ENCODE peak calls at places on chromosomes 13 and 19, in six cellular contexts. H is heart left ventricle; J is esophagus squamous epithelium; Y is GM23248; I is CD8-positive, alpha-beta memory T cell; S is fibroblast of lung. C is an unnamed sample. For H3K4me1, the result is how much of the 10 kb centered on the place peaks cover.

GRCh38 chr19:45607071-45608029 is 5.3 kb upstream of the GPR4 start:
- DNase-seq in Y (peak), S (peak), J (no peak), H (peak), I (peak), C (peak)

GRCh38 chr13:74026753-74027152 is 107.5 kb downstream of the KLF12 start:
- DNase-seq in I (peak), S (peak), H (no peak), Y (no peak), J (no peak), C (no peak)

GRCh38 chr19:6108721-6109633 is 1.3 kb downstream of the RFX2 start:
- DNase-seq in I (peak), S (peak), J (no peak), H (peak), Y (peak), C (peak)

GRCh38 chr13:95535243-95535642 is 17.3 kb upstream of the CLDN10 start:
- DNase-seq in S (peak), Y (peak), H (no peak), I (no peak), J (no peak), C (no peak)

GRCh38 chr13:66430266-66430665 is 799.9 kb downstream of the PCDH9 start:
- DNase-seq in S (no peak), Y (no peak), I (no peak), H (no peak), J (no peak), C (no peak)

GRCh38 chr19:57949296-57949695 is 1.8 kb upstream of the ZNF256 start:
- DNase-seq in S (no peak), J (no peak), H (no peak), Y (no peak), I (no peak), C (no peak)

GRCh38 chr19:34306824-34307223 is 52.5 kb downstream of the GARRE1 start:
- DNase-seq in S (no peak), J (no peak), Y (no peak), H (no peak), I (no peak), C (no peak)

GRCh38 chr13:45542878-45543277 is 72.7 kb downstream of the ERICH6B start:
- DNase-seq in I (no peak), S (no peak), Y (no peak), J (no peak), H (no peak), C (peak)

GRCh38 chr13:99505814-99506269 is 4.6 kb downstream of the TM9SF2 start:
- DNase-seq in H (no peak), Y (peak), S (peak), J (no peak), I (no peak), C (no peak)

GRCh38 chr19:46993622-46994021 is 26.0 kb upstream of the NPAS1 start:
- DNase-seq in I (no peak), J (no peak), H (peak), Y (no peak), S (no peak), C (no peak)

GRCh38 chr19:44986389-44986788 is 14.9 kb upstream of the RELB start:
- DNase-seq in H (no peak), J (no peak), S (no peak), Y (no peak), I (no peak), C (no peak)

GRCh38 chr19:15404097-15404779 is 14.6 kb downstream of the AKAP8L start:
- DNase-seq in Y (no peak), J (no peak), S (no peak), H (no peak), I (no peak), C (no peak)

GRCh38 chr19:18160792-18161690 is 8.1 kb downstream of the PIK3R2 start:
- DNase-seq in J (no peak), S (peak), H (peak), Y (peak), I (peak), C (peak)

GRCh38 chr19:13839193-13839937 is 37.6 kb upstream of the NANOS3 start:
- DNase-seq in I (peak), J (no peak), Y (peak), S (peak), H (peak), C (peak)

GRCh38 chr13:113507564-113508210 is 17.2 kb upstream of the DCUN1D2 start:
- DNase-seq in H (no peak), Y (no peak), J (no peak), I (no peak), S (no peak), C (no peak)

GRCh38 chr19:5397804-5398692 is 57.2 kb upstream of the ZNRF4 start:
- DNase-seq in H (no peak), Y (peak), J (no peak), S (no peak), I (no peak), C (peak)

GRCh38 chr13:80339578-80339840 is 1.4 kb downstream of the SPRY2 start:
- DNase-seq in Y (no peak), S (peak), J (no peak), H (no peak), I (no peak), C (no peak)

GRCh38 chr19:16530540-16531379 is 11.5 kb downstream of the CHERP start:
- DNase-seq in I (no peak), H (no peak), Y (no peak), J (no peak), S (no peak), C (no peak)

GRCh38 chr13:74675185-74675584 is 541.0 kb upstream of the KLF12 start:
- DNase-seq in S (peak), Y (peak), J (no peak), H (no peak), I (no peak), C (no peak)

GRCh38 chr19:14507704-14508246 is 10.4 kb downstream of the DNAJB1 start:
- DNase-seq in I (no peak), Y (peak), J (no peak), H (no peak), S (peak), C (no peak)

GRCh38 chr19:30520735-30521479 is 148.7 kb downstream of the ZNF536 start:
- DNase-seq in J (no peak), H (no peak), Y (no peak), S (no peak), I (no peak), C (no peak)

GRCh38 chr19:1269478-1270167 is 491 bp downstream of the CIRBP start:
- DNase-seq in S (peak), I (peak), H (peak), Y (peak), J (no peak), C (peak)

DNA sequence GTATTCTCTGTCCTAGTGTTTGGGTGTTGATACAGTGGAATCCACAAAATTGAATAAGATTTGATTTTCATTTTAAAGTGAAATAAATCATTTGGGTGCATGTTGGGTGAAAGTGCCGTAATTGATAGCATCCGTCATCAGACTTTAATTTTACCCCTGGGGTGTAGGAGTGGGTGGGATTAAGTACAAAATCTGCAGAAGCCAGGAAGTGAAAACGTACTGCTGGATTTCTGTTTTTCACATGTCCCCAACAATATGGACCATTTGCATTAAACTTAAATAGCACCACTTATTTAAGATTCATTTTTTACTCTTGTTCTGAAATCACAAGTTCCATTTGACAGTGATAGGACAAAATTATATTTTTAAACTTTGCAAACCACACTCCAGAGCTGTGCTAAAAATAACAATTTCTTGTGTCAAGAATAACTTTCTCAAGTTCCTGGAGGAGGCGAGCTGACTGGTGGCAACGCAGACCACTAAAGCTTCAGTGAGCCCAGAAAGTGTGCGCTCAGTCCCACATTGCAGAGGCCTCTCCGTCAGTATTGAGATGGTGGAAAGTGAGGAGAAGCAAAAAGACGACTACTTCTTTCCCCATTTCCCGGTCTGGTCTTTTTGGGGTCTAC is 71.3 kb downstream of the ARHGEF7 start:
- DNase-seq in I (no peak), H (no peak), J (no peak), S (no peak), Y (no peak), C (no peak)
- H3K4me1 ChIP-seq in I (half or more), H (under half), J (under half), S (under half), Y (under half), C (under half)

DNA sequence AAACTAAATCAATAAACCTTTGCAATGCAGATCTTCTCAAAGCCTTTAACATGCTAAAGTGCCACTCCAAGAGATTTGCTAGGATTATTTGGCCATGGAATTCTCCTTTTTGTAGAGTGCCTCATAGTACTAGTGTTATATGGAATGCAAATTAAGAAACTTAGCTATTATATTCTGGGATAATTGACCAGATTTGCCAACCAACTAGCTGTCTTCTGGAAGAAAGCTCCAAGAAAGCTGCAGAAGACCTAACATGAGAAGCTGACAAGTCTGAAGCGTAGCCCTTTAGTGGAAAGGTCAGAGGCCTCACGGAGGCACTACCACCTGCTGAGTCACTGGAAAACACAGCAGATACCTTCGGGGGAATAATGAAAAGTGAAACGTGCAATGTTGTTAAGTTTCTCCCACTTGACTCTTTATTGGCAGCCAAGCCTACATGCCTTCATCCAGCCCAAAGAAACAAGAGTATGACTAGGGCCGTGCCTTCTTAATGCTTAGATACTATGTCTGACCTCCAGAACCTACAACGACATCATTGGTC is 29.8 kb upstream of the KATNAL1 start:
- DNase-seq in Y (no peak), H (no peak), I (no peak), J (no peak), S (no peak), C (no peak)
- H3K4me3 ChIP-seq in Y (no peak), H (no peak), I (no peak), J (no peak), S (no peak), C (no peak)

GRCh38 chr13:48155850-48156249 is 60.9 kb upstream of the MED4 start:
- DNase-seq in Y (peak), I (peak), S (peak), J (no peak), H (no peak), C (no peak)
- H3K4me1 ChIP-seq in Y (under half), I (half or more), S (under half), J (under half), H (under half), C (under half)

GRCh38 chr13:50892162-50892944 is 17.2 kb upstream of the RNASEH2B start:
- DNase-seq in J (no peak), Y (no peak), I (peak), H (no peak), S (no peak), C (no peak)
- H3K4me3 ChIP-seq in J (no peak), Y (no peak), I (peak), H (no peak), S (no peak), C (no peak)

DNA sequence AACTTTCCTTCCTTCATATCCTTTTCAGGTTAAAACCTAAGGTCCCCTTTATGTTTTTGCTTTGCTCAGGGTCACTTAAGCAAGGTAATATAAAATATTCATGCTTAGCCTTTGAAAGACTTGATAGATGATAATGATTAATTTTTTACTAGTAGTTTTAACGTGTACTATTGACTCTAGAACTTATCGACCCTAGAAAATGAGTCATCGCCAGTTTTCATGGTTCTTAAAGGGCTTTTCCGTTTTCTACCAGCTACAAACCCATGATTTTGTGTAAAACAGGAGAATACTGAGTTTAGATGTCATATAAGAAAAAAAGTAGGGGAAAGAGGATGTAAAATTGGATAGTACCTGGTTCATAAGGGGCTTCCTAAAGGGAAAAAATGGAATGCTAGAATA is 75.7 kb downstream of the DHRS12 start:
- DNase-seq in H (no peak), J (no peak), I (no peak), Y (no peak), S (no peak), C (no peak)
- H3K4me1 ChIP-seq in H (under half), J (under half), I (under half), Y (half or more), S (under half), C (under half)

DNA sequence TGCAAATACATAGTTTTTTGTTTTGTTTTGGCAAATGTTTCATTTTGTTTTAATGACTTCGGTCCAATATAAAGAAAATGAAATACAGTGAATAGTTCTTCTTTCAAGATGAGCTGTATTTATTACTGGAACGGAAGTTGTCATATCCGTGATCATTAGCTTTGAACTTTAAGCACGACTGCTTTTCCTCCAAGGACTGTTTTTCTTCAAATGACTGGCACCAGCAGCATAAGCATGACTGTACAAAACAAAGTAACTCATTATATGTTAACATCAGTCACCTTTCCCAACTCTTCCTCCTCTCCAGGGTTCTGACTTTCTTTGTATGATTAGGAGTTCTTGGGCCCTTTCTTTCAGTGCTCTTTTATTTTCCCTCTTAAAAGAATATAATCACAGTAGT is 20.5 kb downstream of the EDNRB start:
- DNase-seq in S (no peak), H (no peak), Y (peak), I (no peak), J (no peak), C (no peak)
- H3K4me3 ChIP-seq in S (peak), H (no peak), Y (peak), I (no peak), J (no peak), C (no peak)

GRCh38 chr19:56088454-56089215 is 32.5 kb downstream of the ZNF787 start:
- DNase-seq in S (no peak), H (no peak), I (no peak), J (no peak), Y (no peak), C (no peak)
- H3K4me1 ChIP-seq in S (under half), H (under half), I (under half), J (under half), Y (under half), C (under half)

DNA sequence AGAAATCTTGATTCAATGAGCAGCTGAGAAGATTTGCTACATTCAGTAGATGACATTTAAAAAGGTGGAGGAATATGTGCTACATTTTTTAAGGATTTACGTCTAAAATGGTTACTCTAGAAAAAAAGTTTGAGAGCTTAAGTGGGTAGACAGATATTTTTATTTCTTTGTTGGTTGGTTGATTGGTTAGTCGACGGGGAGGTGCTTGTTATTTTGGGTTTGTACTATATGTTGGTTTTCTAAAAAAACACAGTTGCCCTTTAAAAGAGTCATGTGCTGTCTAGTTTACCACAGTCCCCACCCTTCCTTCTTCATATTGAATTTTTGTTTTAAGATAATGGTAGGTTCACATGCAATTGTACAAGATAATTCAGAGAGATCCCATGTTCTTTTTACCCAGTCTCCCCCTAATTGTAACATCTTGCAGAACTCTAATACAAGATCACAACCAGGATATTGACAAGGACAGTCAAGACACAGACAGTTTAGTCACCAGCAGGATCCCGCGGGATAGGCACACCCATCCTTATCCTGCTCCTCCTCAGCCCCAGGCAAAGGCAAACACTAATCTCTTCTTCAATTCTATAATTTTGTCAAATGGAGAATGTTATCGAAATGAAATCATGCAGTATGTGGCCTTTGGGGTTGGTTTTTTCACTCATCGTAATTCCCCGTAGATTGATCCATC is 171.4 kb downstream of the FOXO1 start:
- DNase-seq in S (no peak), H (no peak), I (no peak), J (no peak), Y (no peak), C (no peak)
- H3K4me3 ChIP-seq in S (no peak), H (no peak), I (peak), J (no peak), Y (no peak), C (no peak)